ENCODE peak calls at places on chromosomes 4 and X, in ten cellular contexts. One of them, this sample, is unnamed.

GRCh38 chr4:11497972-11498371 is 69.3 kb upstream of the HS3ST1 start:
- DNase-seq in glutamatergic neuron: no peak
- DNase-seq in GM10248: no peak
- DNase-seq in mesothelial cell of epicardium: no peak
- DNase-seq in AG10803: no peak
- DNase-seq in fibroblast of the aortic adventitia: no peak
- DNase-seq in uterus: no peak
- DNase-seq in neural crest cell: no peak
- DNase-seq in foreskin fibroblast: no peak
- DNase-seq in endothelial cell: no peak
- DNase-seq in this sample: no peak

GRCh38 chr4:41670530-41670929 is 78.0 kb downstream of the PHOX2B start:
- DNase-seq in AG10803: no peak
- DNase-seq in endothelial cell: no peak
- DNase-seq in mesothelial cell of epicardium: no peak
- DNase-seq in glutamatergic neuron: no peak
- DNase-seq in uterus: no peak
- DNase-seq in fibroblast of the aortic adventitia: no peak
- DNase-seq in neural crest cell: no peak
- DNase-seq in foreskin fibroblast: no peak
- DNase-seq in GM10248: no peak
- DNase-seq in this sample: no peak

GRCh38 chr4:64334964-64335363 is 74.3 kb downstream of the TECRL start:
- DNase-seq in neural crest cell: no peak
- DNase-seq in uterus: no peak
- DNase-seq in mesothelial cell of epicardium: no peak
- DNase-seq in endothelial cell: no peak
- DNase-seq in glutamatergic neuron: no peak
- DNase-seq in fibroblast of the aortic adventitia: no peak
- DNase-seq in AG10803: no peak
- DNase-seq in GM10248: no peak
- DNase-seq in foreskin fibroblast: no peak
- DNase-seq in this sample: no peak

GRCh38 chr4:71711044-71711984 is 72.6 kb downstream of the GC start:
- DNase-seq in mesothelial cell of epicardium: no peak
- DNase-seq in endothelial cell: no peak
- DNase-seq in uterus: no peak
- DNase-seq in neural crest cell: no peak
- DNase-seq in glutamatergic neuron: no peak
- DNase-seq in GM10248: no peak
- DNase-seq in fibroblast of the aortic adventitia: no peak
- DNase-seq in AG10803: no peak
- DNase-seq in foreskin fibroblast: no peak
- DNase-seq in this sample: no peak

GRCh38 chr4:185903205-185903604 is 91.2 kb upstream of the SORBS2 start:
- DNase-seq in fibroblast of the aortic adventitia: no peak
- DNase-seq in GM10248: no peak
- DNase-seq in uterus: no peak
- DNase-seq in endothelial cell: no peak
- DNase-seq in AG10803: no peak
- DNase-seq in foreskin fibroblast: no peak
- DNase-seq in mesothelial cell of epicardium: no peak
- DNase-seq in glutamatergic neuron: no peak
- DNase-seq in neural crest cell: no peak
- DNase-seq in this sample: no peak

GRCh38 chr4:108881190-108881589 is 118.3 kb upstream of the ETNPPL start:
- DNase-seq in glutamatergic neuron: no peak
- DNase-seq in uterus: no peak
- DNase-seq in endothelial cell: no peak
- DNase-seq in AG10803: peak; percentile 74
- DNase-seq in GM10248: no peak
- DNase-seq in neural crest cell: no peak
- DNase-seq in foreskin fibroblast: peak; percentile 14
- DNase-seq in mesothelial cell of epicardium: no peak
- DNase-seq in fibroblast of the aortic adventitia: peak; percentile 58
- DNase-seq in this sample: no peak

GRCh38 chr4:44583393-44583792 is 68.0 kb downstream of the YIPF7 start:
- DNase-seq in GM10248: no peak
- DNase-seq in endothelial cell: peak; percentile 9
- DNase-seq in mesothelial cell of epicardium: no peak
- DNase-seq in uterus: no peak
- DNase-seq in neural crest cell: no peak
- DNase-seq in glutamatergic neuron: no peak
- DNase-seq in fibroblast of the aortic adventitia: no peak
- DNase-seq in AG10803: no peak
- DNase-seq in foreskin fibroblast: no peak
- DNase-seq in this sample: no peak

GRCh38 chr4:110823251-110823650 is 200.4 kb upstream of the PITX2 start:
- DNase-seq in mesothelial cell of epicardium: no peak
- DNase-seq in AG10803: peak; percentile 49
- DNase-seq in glutamatergic neuron: no peak
- DNase-seq in neural crest cell: no peak
- DNase-seq in fibroblast of the aortic adventitia: peak; percentile 72
- DNase-seq in foreskin fibroblast: no peak
- DNase-seq in uterus: no peak
- DNase-seq in endothelial cell: no peak
- DNase-seq in GM10248: no peak
- DNase-seq in this sample: no peak

GRCh38 chrX:13428055-13428786 is 108.4 kb upstream of the ATXN3L start:
- DNase-seq in endothelial cell: no peak
- DNase-seq in neural crest cell: no peak
- DNase-seq in fibroblast of the aortic adventitia: peak; percentile 82
- DNase-seq in AG10803: peak; percentile 75
- DNase-seq in foreskin fibroblast: peak; percentile 89
- DNase-seq in glutamatergic neuron: no peak
- DNase-seq in mesothelial cell of epicardium: no peak
- DNase-seq in GM10248: peak; percentile 20
- DNase-seq in uterus: no peak
- DNase-seq in this sample: no peak

GRCh38 chr4:148487181-148487580 is 45.0 kb upstream of the NR3C2 start:
- DNase-seq in GM10248: no peak
- DNase-seq in uterus: no peak
- DNase-seq in mesothelial cell of epicardium: no peak
- DNase-seq in endothelial cell: no peak
- DNase-seq in foreskin fibroblast: no peak
- DNase-seq in neural crest cell: no peak
- DNase-seq in glutamatergic neuron: no peak
- DNase-seq in AG10803: no peak
- DNase-seq in fibroblast of the aortic adventitia: no peak
- DNase-seq in this sample: no peak

GRCh38 chrX:24372021-24372763 is 11.8 kb downstream of the SUPT20HL1 start:
- DNase-seq in neural crest cell: no peak
- DNase-seq in endothelial cell: no peak
- DNase-seq in GM10248: no peak
- DNase-seq in foreskin fibroblast: no peak
- DNase-seq in AG10803: no peak
- DNase-seq in glutamatergic neuron: no peak
- DNase-seq in uterus: no peak
- DNase-seq in mesothelial cell of epicardium: no peak
- DNase-seq in fibroblast of the aortic adventitia: no peak
- DNase-seq in this sample: no peak

GRCh38 chr4:38759077-38759789 is 23.6 kb downstream of the TLR10 start:
- DNase-seq in foreskin fibroblast: peak; percentile 71
- DNase-seq in fibroblast of the aortic adventitia: peak; percentile 79
- DNase-seq in endothelial cell: peak; percentile 68
- DNase-seq in GM10248: peak; percentile 45
- DNase-seq in mesothelial cell of epicardium: no peak
- DNase-seq in neural crest cell: peak; percentile 74
- DNase-seq in glutamatergic neuron: peak; percentile 62
- DNase-seq in uterus: peak; percentile 71
- DNase-seq in AG10803: peak; percentile 62
- DNase-seq in this sample: no peak

GRCh38 chr4:1521821-1522361 is 115.6 kb upstream of the NKX1-1 start:
- DNase-seq in endothelial cell: no peak
- DNase-seq in foreskin fibroblast: no peak
- DNase-seq in mesothelial cell of epicardium: peak; percentile 6
- DNase-seq in neural crest cell: no peak
- DNase-seq in fibroblast of the aortic adventitia: no peak
- DNase-seq in GM10248: no peak
- DNase-seq in glutamatergic neuron: peak; percentile 24
- DNase-seq in uterus: no peak
- DNase-seq in AG10803: no peak
- DNase-seq in this sample: no peak

GRCh38 chr4:56544573-56545131 is 39.1 kb downstream of the ARL9 start:
- DNase-seq in mesothelial cell of epicardium: peak; percentile 77
- DNase-seq in AG10803: peak; percentile 61
- DNase-seq in GM10248: peak; percentile 86
- DNase-seq in glutamatergic neuron: peak; percentile 98
- DNase-seq in endothelial cell: peak; percentile 96
- DNase-seq in neural crest cell: peak; percentile 95
- DNase-seq in uterus: peak; percentile 93
- DNase-seq in fibroblast of the aortic adventitia: peak; percentile 70
- DNase-seq in foreskin fibroblast: peak; percentile 70
- DNase-seq in this sample: peak; percentile 60
- TF ChIP-seq CTCF in mesothelial cell of epicardium: peak; percentile 99
- TF ChIP-seq CTCF in AG10803: peak; percentile 76
- TF ChIP-seq CTCF in GM10248: peak; percentile 100
- TF ChIP-seq CTCF in glutamatergic neuron: peak; percentile 100
- TF ChIP-seq CTCF in endothelial cell: peak; percentile 98
- TF ChIP-seq CTCF in neural crest cell: peak; percentile 99
- TF ChIP-seq CTCF in uterus: peak; percentile 95
- TF ChIP-seq CTCF in fibroblast of the aortic adventitia: peak; percentile 78
- TF ChIP-seq CTCF in foreskin fibroblast: peak; percentile 99
- TF ChIP-seq CTCF in this sample: peak; percentile 97

DNA sequence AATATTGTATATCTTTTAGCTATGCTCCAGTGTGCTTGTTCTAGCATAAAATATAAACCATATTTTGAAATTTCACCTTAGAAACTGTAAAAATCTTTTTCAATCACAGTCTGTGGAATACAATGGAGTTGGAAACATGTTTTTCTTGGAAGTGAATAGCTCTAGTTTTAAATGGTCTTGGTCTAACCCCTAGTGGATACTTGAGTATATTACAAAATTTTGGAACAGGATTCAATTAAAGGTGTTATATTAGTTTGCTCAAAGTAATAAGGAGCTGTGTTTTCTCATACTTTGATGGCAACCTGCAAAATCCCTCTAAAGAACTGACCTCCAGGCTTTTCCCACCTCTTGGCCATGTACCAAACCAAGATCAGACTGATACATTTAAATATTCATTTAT is 48.2 kb downstream of the STK26 start:
- DNase-seq in fibroblast of the aortic adventitia: peak; percentile 31
- DNase-seq in foreskin fibroblast: no peak
- DNase-seq in GM10248: no peak
- DNase-seq in endothelial cell: no peak
- DNase-seq in AG10803: peak; percentile 12
- DNase-seq in uterus: no peak
- DNase-seq in neural crest cell: no peak
- DNase-seq in mesothelial cell of epicardium: no peak
- DNase-seq in glutamatergic neuron: no peak
- DNase-seq in this sample: no peak
- TF ChIP-seq CTCF in fibroblast of the aortic adventitia: peak; percentile 36
- TF ChIP-seq CTCF in foreskin fibroblast: peak; percentile 1
- TF ChIP-seq CTCF in GM10248: no peak
- TF ChIP-seq CTCF in endothelial cell: peak; percentile 31
- TF ChIP-seq CTCF in AG10803: peak; percentile 33
- TF ChIP-seq CTCF in uterus: peak; percentile 8
- TF ChIP-seq CTCF in neural crest cell: peak; percentile 67
- TF ChIP-seq CTCF in mesothelial cell of epicardium: peak; percentile 71
- TF ChIP-seq CTCF in glutamatergic neuron: no peak
- TF ChIP-seq CTCF in this sample: peak; percentile 34

DNA sequence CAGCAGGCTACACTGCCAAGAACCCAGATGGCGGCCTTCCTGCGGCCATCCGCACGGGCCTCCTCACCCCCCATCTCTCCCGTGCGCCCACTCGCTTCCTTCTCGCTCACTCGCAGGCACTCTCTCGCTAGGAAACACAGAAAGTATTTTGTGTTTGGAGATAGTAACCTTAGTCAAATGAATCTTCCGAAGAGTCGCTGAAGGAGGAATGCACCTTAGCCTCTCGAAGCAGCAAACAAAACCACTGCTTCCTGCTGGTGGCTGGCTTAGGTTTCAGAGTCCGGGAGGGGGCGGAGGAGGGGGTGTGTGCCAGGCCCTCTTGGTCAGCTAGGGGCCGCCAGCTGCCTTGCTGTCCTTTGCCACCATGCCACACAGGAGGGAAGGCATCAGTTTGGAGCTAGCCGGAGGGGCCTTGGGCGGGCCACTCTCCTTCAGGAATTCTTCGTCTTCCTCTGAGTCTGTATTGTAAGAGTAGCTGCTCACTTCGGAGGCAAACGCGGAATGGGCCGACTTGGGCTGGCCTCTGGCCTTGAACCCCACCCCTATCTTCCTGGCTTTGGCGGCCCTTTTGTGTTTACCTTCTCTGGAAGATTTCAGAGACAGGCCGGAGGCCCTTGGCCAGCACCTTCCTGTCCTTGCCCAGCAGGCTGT is 73.2 kb upstream of the UCP1 start:
- DNase-seq in glutamatergic neuron: no peak
- DNase-seq in foreskin fibroblast: no peak
- DNase-seq in GM10248: no peak
- DNase-seq in mesothelial cell of epicardium: no peak
- DNase-seq in uterus: no peak
- DNase-seq in neural crest cell: no peak
- DNase-seq in endothelial cell: no peak
- DNase-seq in AG10803: no peak
- DNase-seq in fibroblast of the aortic adventitia: no peak
- DNase-seq in this sample: no peak
- TF ChIP-seq CTCF in glutamatergic neuron: no peak
- TF ChIP-seq CTCF in foreskin fibroblast: no peak
- TF ChIP-seq CTCF in GM10248: no peak
- TF ChIP-seq CTCF in mesothelial cell of epicardium: no peak
- TF ChIP-seq CTCF in uterus: no peak
- TF ChIP-seq CTCF in neural crest cell: no peak
- TF ChIP-seq CTCF in endothelial cell: no peak
- TF ChIP-seq CTCF in AG10803: no peak
- TF ChIP-seq CTCF in fibroblast of the aortic adventitia: no peak
- TF ChIP-seq CTCF in this sample: no peak

GRCh38 chr4:151675366-151676060 is 85.3 kb downstream of the GATB start:
- DNase-seq in mesothelial cell of epicardium: no peak
- DNase-seq in GM10248: no peak
- DNase-seq in fibroblast of the aortic adventitia: peak; percentile 29
- DNase-seq in glutamatergic neuron: no peak
- DNase-seq in neural crest cell: no peak
- DNase-seq in foreskin fibroblast: no peak
- DNase-seq in uterus: no peak
- DNase-seq in AG10803: no peak
- DNase-seq in endothelial cell: no peak
- DNase-seq in this sample: no peak

GRCh38 chr4:151673913-151674520 is 86.8 kb downstream of the GATB start:
- DNase-seq in neural crest cell: no peak
- DNase-seq in endothelial cell: no peak
- DNase-seq in GM10248: no peak
- DNase-seq in glutamatergic neuron: no peak
- DNase-seq in mesothelial cell of epicardium: no peak
- DNase-seq in fibroblast of the aortic adventitia: no peak
- DNase-seq in foreskin fibroblast: no peak
- DNase-seq in uterus: no peak
- DNase-seq in AG10803: no peak
- DNase-seq in this sample: no peak

GRCh38 chr4:151676301-151676700 is 84.5 kb downstream of the GATB start:
- DNase-seq in glutamatergic neuron: no peak
- DNase-seq in foreskin fibroblast: peak; percentile 72
- DNase-seq in GM10248: no peak
- DNase-seq in mesothelial cell of epicardium: no peak
- DNase-seq in neural crest cell: no peak
- DNase-seq in fibroblast of the aortic adventitia: peak; percentile 81
- DNase-seq in AG10803: peak; percentile 75
- DNase-seq in uterus: no peak
- DNase-seq in endothelial cell: no peak
- DNase-seq in this sample: no peak

GRCh38 chr4:151672996-151673395 is 87.8 kb downstream of the GATB start:
- DNase-seq in uterus: no peak
- DNase-seq in fibroblast of the aortic adventitia: no peak
- DNase-seq in foreskin fibroblast: no peak
- DNase-seq in endothelial cell: no peak
- DNase-seq in glutamatergic neuron: no peak
- DNase-seq in AG10803: no peak
- DNase-seq in mesothelial cell of epicardium: no peak
- DNase-seq in neural crest cell: no peak
- DNase-seq in GM10248: no peak
- DNase-seq in this sample: no peak

GRCh38 chr4:151674804-151675290 is 86.0 kb downstream of the GATB start:
- DNase-seq in foreskin fibroblast: no peak
- DNase-seq in AG10803: peak; percentile 33
- DNase-seq in fibroblast of the aortic adventitia: peak; percentile 43
- DNase-seq in GM10248: no peak
- DNase-seq in glutamatergic neuron: peak; percentile 58
- DNase-seq in uterus: peak; percentile 62
- DNase-seq in endothelial cell: peak; percentile 58
- DNase-seq in neural crest cell: peak; percentile 9
- DNase-seq in mesothelial cell of epicardium: peak; percentile 48
- DNase-seq in this sample: peak; percentile 54
- TF ChIP-seq CTCF in foreskin fibroblast: no peak
- TF ChIP-seq CTCF in AG10803: peak; percentile 20
- TF ChIP-seq CTCF in fibroblast of the aortic adventitia: peak; percentile 31
- TF ChIP-seq CTCF in GM10248: no peak
- TF ChIP-seq CTCF in glutamatergic neuron: no peak
- TF ChIP-seq CTCF in uterus: peak; percentile 37
- TF ChIP-seq CTCF in endothelial cell: no peak
- TF ChIP-seq CTCF in neural crest cell: peak; percentile 29
- TF ChIP-seq CTCF in mesothelial cell of epicardium: no peak
- TF ChIP-seq CTCF in this sample: no peak

This sample was measured in D721Med.